ENCODE peak calls at places on chromosomes 6 and 20, in five cellular contexts. U is heart left ventricle; R is fibroblast of the aortic adventitia; J is stomach; Y is CD8-positive, alpha-beta T cell. P is an unnamed sample.

GRCh38 chr20:51185277-51185676 is 162.4 kb upstream of the KCNG1 start:
- DNase-seq in R (no peak), Y (no peak), U (no peak), J (no peak), P (no peak)

GRCh38 chr20:41245086-41245707 is 72.3 kb downstream of the ZHX3 start:
- DNase-seq in Y (no peak), U (no peak), J (no peak), R (peak), P (no peak)

GRCh38 chr6:56222509-56222908 is 24.9 kb downstream of the COL21A1 start:
- DNase-seq in U (no peak), Y (no peak), J (no peak), R (peak), P (no peak)

GRCh38 chr6:150016324-150017185 is 8.8 kb downstream of the RAET1L start:
- DNase-seq in Y (peak), U (peak), R (peak), J (peak), P (peak)

GRCh38 chr6:2038096-2038495 is 207.3 kb downstream of the GMDS start:
- DNase-seq in U (no peak), Y (no peak), J (peak), R (peak), P (no peak)

GRCh38 chr20:38941726-38942389 is 15.6 kb downstream of the FAM83D start:
- DNase-seq in J (no peak), Y (no peak), U (no peak), R (no peak), P (no peak)

GRCh38 chr6:830667-831327 is 137.9 kb upstream of the EXOC2 start:
- DNase-seq in J (no peak), U (no peak), Y (no peak), R (no peak), P (no peak)

GRCh38 chr20:44031822-44032582 is 117.3 kb downstream of the TOX2 start:
- DNase-seq in U (no peak), J (no peak), Y (no peak), R (no peak), P (no peak)

GRCh38 chr6:56851541-56852248 is 103.2 kb upstream of the BEND6 start:
- DNase-seq in J (peak), U (no peak), R (peak), Y (no peak), P (peak)

GRCh38 chr20:53919886-53920285 is 150.5 kb downstream of the BCAS1 start:
- DNase-seq in R (no peak), U (no peak), J (no peak), Y (no peak), P (no peak)

GRCh38 chr20:34988176-34988540 is 32.5 kb downstream of the MYH7B start:
- DNase-seq in R (peak), U (peak), Y (no peak), J (no peak), P (no peak)

GRCh38 chr6:10478187-10479040 is 42.7 kb upstream of the GCNT2 start:
- DNase-seq in R (peak), J (no peak), U (no peak), Y (no peak), P (peak)

GRCh38 chr6:55046869-55047422 is 127.4 kb upstream of the HCRTR2 start:
- DNase-seq in R (no peak), U (no peak), J (no peak), Y (no peak), P (no peak)

GRCh38 chr6:5442319-5442718 is 181.0 kb downstream of the FARS2 start:
- DNase-seq in Y (no peak), U (no peak), J (no peak), R (peak), P (no peak)

GRCh38 chr20:4014031-4014474 is 1.3 kb downstream of the RNF24 start:
- DNase-seq in R (peak), J (peak), U (no peak), Y (no peak), P (peak)

GRCh38 chr20:53555081-53555480 is 38.6 kb downstream of the ZNF217 start:
- DNase-seq in U (no peak), J (no peak), Y (no peak), R (no peak), P (no peak)

GRCh38 chr6:305371-306206 is 13.3 kb downstream of the DUSP22 start:
- DNase-seq in Y (no peak), J (no peak), U (no peak), R (no peak), P (peak)

GRCh38 chr20:62168061-62168460 is 14.8 kb upstream of the MTG2 start:
- DNase-seq in R (no peak), U (no peak), Y (no peak), J (no peak), P (no peak)

GRCh38 chr20:25214824-25215223 is 19.3 kb downstream of the ENTPD6 start:
- DNase-seq in J (no peak), R (no peak), Y (no peak), U (no peak), P (no peak)

GRCh38 chr6:141513830-141514229 is 618.9 kb upstream of the GJE1 start:
- DNase-seq in R (peak), U (no peak), Y (no peak), J (no peak), P (no peak)

GRCh38 chr20:10125757-10126156 is 91.0 kb downstream of the ANKEF1 start:
- DNase-seq in R (peak), J (no peak), Y (no peak), U (no peak), P (no peak)

GRCh38 chr6:52162940-52163908 is 23.0 kb upstream of the IL17A start:
- DNase-seq in J (no peak), R (peak), Y (no peak), U (no peak), P (peak)

GRCh38 chr6:66930559-66931290 is 1223.7 kb upstream of the EYS start:
- DNase-seq in Y (no peak), U (no peak), J (no peak), R (peak), P (no peak)

DNA sequence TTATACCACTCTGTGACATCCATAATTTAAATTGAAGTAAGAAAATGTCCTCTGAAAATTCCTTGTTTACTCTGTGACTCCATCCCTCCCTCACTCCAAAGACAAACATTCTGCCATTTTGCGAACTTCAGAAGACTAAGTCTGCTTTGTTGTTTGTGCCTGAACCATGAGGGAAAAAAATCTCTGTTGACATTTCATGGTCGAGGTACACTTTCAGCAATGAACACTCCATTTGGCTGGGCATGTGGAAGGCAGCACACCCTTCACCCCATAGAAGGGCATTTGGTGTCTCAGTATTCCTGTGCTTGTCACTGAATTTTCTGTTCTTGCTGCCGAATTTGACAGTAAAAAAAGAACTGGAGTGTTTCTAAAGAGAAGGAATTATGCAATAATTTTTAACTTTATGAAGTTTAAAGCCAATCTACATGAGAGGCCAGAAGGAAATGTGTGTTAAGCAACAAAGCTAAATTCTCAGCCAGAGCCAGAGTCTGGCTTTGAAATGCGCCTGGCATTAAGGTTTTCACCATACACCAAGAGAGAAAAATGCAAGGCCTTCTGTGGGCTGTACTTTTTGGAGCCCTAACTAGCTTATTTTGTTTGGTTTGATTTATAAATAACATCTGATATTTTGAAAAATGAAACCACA is 4.7 kb upstream of the PBOV1 start:
- DNase-seq in Y (no peak), R (peak), J (no peak), U (no peak), P (no peak)
- TF ChIP-seq CTCF in Y (no peak), R (no peak), J (no peak), U (no peak), P (no peak)

GRCh38 chr6:145755682-145756081 is 20.4 kb upstream of the EPM2A start:
- DNase-seq in U (no peak), R (no peak), Y (no peak), J (no peak), P (no peak)

GRCh38 chr6:145763742-145764141 is 28.4 kb upstream of the EPM2A start:
- DNase-seq in R (no peak), Y (no peak), J (no peak), U (no peak), P (no peak)

GRCh38 chr6:145758086-145758485 is 22.8 kb upstream of the EPM2A start:
- DNase-seq in R (no peak), U (no peak), J (no peak), Y (no peak), P (no peak)

GRCh38 chr6:145756170-145756662 is 20.9 kb upstream of the EPM2A start:
- DNase-seq in J (no peak), U (no peak), R (peak), Y (no peak), P (no peak)

DNA sequence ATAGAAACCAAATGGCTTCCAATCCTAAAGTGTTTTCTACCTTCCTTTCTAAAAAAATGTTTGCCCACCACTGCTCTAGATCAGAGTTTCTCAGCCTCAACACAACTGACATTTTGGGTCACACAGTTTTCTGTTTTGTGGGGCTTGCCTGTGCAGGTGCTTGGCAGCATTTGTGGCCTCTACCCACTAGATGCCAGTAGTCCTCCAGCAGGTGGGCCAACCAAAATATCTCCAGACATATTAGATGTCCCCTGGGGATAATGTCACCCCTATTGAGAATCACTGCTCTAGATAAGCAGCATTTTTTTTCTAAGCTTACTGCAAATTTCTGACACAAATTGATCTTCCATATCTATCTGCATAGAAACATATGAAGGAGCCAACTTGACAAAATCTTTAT is 26.3 kb upstream of the EPM2A start:
- DNase-seq in J (no peak), Y (no peak), R (no peak), U (no peak), P (no peak)
- TF ChIP-seq CTCF in J (no peak), Y (no peak), R (no peak), U (peak), P (peak)

GRCh38 chr6:124881898-124882579 is 80.2 kb upstream of the RNF217 start:
- DNase-seq in Y (no peak), U (no peak), J (no peak), R (peak), P (no peak)
- TF ChIP-seq CTCF in Y (no peak), U (no peak), J (no peak), R (no peak), P (no peak)

GRCh38 chr6:123965894-123966293 is 162.2 kb downstream of the NKAIN2 start:
- DNase-seq in J (no peak), U (no peak), Y (no peak), R (no peak), P (no peak)
- TF ChIP-seq CTCF in J (no peak), U (peak), Y (no peak), R (no peak), P (peak)

DNA sequence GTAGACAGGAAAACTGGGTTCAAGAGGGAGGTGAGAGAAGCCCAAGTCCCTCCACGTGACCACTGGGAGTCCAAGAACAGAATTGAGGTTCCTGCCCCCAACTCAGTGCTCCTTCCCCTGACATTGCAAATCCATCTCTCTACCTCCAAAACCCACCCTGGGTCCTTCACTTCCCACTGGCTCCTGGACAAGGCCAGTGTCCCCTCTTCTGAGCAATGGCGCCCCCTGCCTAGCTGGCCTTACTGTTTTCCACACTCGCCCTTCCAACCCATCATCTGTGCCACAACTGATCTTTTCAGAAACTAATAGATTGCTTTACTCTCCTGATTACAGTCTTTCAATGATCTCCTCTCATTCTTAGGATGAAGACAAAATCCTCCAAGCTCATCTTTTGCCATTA is 200.3 kb downstream of the ANKRD60 start:
- DNase-seq in Y (no peak), J (no peak), U (no peak), R (no peak), P (no peak)
- TF ChIP-seq CTCF in Y (no peak), J (no peak), U (peak), R (no peak), P (peak)